ENCODE peak calls at places on chromosomes 12 and 14, in six cellular contexts. S, R, L, D, I and H are unnamed samples.

GRCh38 chr12:128178551-128178950 is 88.4 kb upstream of the TMEM132C start:
- DNase-seq in S (no peak), R (no peak), I (no peak), L (no peak), D (no peak), H (no peak)

GRCh38 chr12:52121848-52122838 is 42.6 kb downstream of the SMIM41 start:
- DNase-seq in D (no peak), L (peak), I (no peak), R (peak), S (peak), H (peak)

GRCh38 chr12:2958432-2959193 is 584 bp upstream of the TEAD4 start:
- DNase-seq in I (peak), S (peak), L (peak), R (peak), D (no peak), H (peak)

GRCh38 chr14:100623961-100624360 is 36.7 kb upstream of the BEGAIN start:
- DNase-seq in R (no peak), L (no peak), S (no peak), D (no peak), I (no peak), H (no peak)

GRCh38 chr14:75547552-75548250 is 25.4 kb downstream of the BATF start:
- DNase-seq in I (no peak), D (no peak), R (no peak), S (no peak), L (no peak), H (no peak)

GRCh38 chr14:60179296-60179924 is 14.2 kb upstream of the DHRS7 start:
- DNase-seq in L (no peak), I (no peak), R (peak), D (no peak), S (no peak), H (peak)

GRCh38 chr12:89782807-89783206 is 74.2 kb upstream of the ATP2B1 start:
- DNase-seq in L (no peak), S (no peak), I (no peak), D (no peak), R (no peak), H (peak)

GRCh38 chr14:54788701-54789100 is 113.9 kb downstream of the GCH1 start:
- DNase-seq in R (no peak), L (no peak), I (no peak), S (no peak), D (no peak), H (no peak)

GRCh38 chr12:64566882-64567517 is 43.3 kb upstream of the RASSF3 start:
- DNase-seq in D (no peak), I (no peak), R (no peak), S (no peak), L (no peak), H (no peak)

GRCh38 chr12:29517265-29517664 is 19.8 kb upstream of the OVCH1 start:
- DNase-seq in S (no peak), L (peak), I (no peak), D (no peak), R (peak), H (no peak)

GRCh38 chr12:989751-990278 is 1.2 kb upstream of the ERC1 start:
- DNase-seq in L (peak), D (no peak), R (peak), I (peak), S (peak), H (peak)

GRCh38 chr12:109134186-109134917 is 18.0 kb downstream of the ACACB start:
- DNase-seq in D (no peak), R (peak), S (peak), L (peak), I (no peak), H (no peak)
- TF ChIP-seq BHLHE40 in D (no peak), R (no peak), S (no peak), L (no peak), I (no peak), H (no peak)

GRCh38 chr12:71641390-71641789 is 22.3 kb downstream of the ZFC3H1 start:
- DNase-seq in I (no peak), R (no peak), D (no peak), L (peak), S (no peak), H (no peak)

GRCh38 chr12:71645268-71645667 is 18.4 kb downstream of the ZFC3H1 start:
- DNase-seq in D (no peak), I (no peak), L (no peak), S (no peak), R (no peak), H (no peak)

GRCh38 chr12:71640316-71640715 is 23.3 kb downstream of the ZFC3H1 start:
- DNase-seq in R (no peak), S (no peak), L (no peak), I (no peak), D (no peak), H (no peak)

GRCh38 chr12:71639341-71639760 is 24.3 kb downstream of the ZFC3H1 start:
- DNase-seq in R (peak), S (no peak), I (peak), D (no peak), L (peak), H (no peak)

DNA sequence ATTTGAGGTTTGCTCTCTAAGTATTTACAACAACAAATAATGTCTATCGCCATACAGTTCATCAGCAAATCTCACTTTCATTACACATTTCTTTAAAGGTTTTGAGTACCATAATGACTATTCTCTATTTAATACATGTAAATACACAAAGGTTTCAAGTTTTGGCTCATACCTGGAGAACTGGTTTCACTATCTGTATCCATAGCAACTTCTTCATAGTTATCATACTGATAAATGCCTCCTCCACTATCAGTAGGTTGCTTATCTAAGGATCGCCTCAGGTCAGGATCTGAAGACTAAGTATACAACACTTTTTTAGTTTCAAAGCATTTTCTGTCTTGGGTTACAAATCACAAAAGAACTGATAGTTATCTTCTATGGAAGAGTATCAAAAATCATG is 21.4 kb downstream of the ZFC3H1 start:
- DNase-seq in R (no peak), D (no peak), I (no peak), L (no peak), S (no peak), H (no peak)
- TF ChIP-seq BHLHE40 in R (no peak), D (no peak), I (no peak), L (no peak), S (no peak), H (no peak)

DNA sequence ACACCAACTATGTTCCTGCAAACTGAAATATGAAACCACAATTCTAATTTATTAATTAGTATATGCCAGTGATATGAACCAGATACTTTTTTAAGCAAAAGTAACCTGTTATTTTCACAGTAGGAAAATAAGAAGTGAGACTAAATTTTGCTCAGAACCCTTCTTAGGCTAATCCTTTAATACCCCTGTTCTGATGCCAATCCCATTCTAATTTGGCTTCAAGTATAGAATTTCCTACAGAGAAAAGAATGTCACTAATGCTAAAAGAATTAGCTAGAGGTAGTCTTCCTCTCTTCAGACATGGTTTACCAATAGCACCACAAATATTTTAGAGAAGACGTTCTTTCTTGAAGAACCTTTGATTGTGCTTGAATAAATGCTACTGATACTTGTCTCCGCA is 758.4 kb downstream of the FLRT2 start:
- DNase-seq in L (no peak), S (no peak), D (no peak), I (no peak), R (no peak), H (no peak)
- TF ChIP-seq BHLHE40 in L (no peak), S (no peak), D (no peak), I (no peak), R (no peak), H (no peak)

GRCh38 chr12:132162508-132163031 is 18.3 kb downstream of the NOC4L start:
- DNase-seq in R (no peak), S (no peak), L (no peak), D (no peak), I (no peak), H (peak)

GRCh38 chr12:132164426-132164825 is 20.2 kb downstream of the NOC4L start:
- DNase-seq in I (no peak), D (no peak), L (no peak), S (no peak), R (no peak), H (no peak)

GRCh38 chr12:132163041-132163910 is 19.0 kb downstream of the NOC4L start:
- DNase-seq in S (no peak), R (no peak), L (no peak), I (no peak), D (no peak), H (no peak)

GRCh38 chr12:132165584-132165983 is 21.3 kb downstream of the NOC4L start:
- DNase-seq in S (no peak), L (no peak), R (no peak), I (no peak), D (no peak), H (no peak)

DNA sequence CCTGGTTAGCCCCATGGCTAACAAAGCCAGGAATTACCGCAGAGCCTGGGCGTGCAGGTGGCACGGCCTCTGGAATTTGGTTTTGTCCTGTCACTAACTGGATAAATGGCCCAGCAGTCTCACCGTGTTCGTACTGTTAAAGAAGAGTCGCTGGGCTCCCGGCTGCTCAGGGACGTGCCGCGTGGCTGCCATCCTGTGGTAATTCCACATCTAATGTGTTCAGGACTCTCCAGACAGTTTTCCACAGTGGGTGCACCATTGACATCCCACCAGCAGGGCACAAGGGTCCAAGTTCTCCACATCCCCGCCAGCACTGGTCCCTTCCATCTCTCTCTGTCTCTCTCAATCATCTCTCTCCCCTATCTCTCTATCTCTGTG is 19.6 kb downstream of the NOC4L start:
- DNase-seq in S (no peak), I (no peak), R (peak), D (no peak), L (no peak), H (no peak)
- TF ChIP-seq BHLHE40 in S (no peak), I (no peak), R (no peak), D (no peak), L (no peak), H (no peak)

GRCh38 chr12:56716933-56717880 is 7.9 kb downstream of the NACA start:
- DNase-seq in D (no peak), L (no peak), I (no peak), S (no peak), R (no peak), H (no peak)

GRCh38 chr12:56719056-56719455 is 6.0 kb downstream of the NACA start:
- DNase-seq in S (no peak), R (no peak), I (no peak), L (no peak), D (no peak), H (no peak)

GRCh38 chr12:56716458-56716857 is 8.6 kb downstream of the NACA start:
- DNase-seq in S (no peak), D (no peak), I (no peak), L (no peak), R (no peak), H (no peak)

GRCh38 chr12:56718636-56719035 is 6.5 kb downstream of the NACA start:
- DNase-seq in R (no peak), D (no peak), L (no peak), I (no peak), S (no peak), H (no peak)

GRCh38 chr12:56718167-56718566 is 6.9 kb downstream of the NACA start:
- DNase-seq in D (no peak), S (no peak), L (no peak), R (no peak), I (no peak), H (no peak)
- TF ChIP-seq BHLHE40 in D (no peak), S (no peak), L (no peak), R (no peak), I (no peak), H (no peak)

GRCh38 chr12:85182699-85183098 is 97.3 kb upstream of the ALX1 start:
- DNase-seq in S (peak), I (no peak), R (peak), L (no peak), D (no peak), H (no peak)
- TF ChIP-seq BHLHE40 in S (no peak), I (no peak), R (no peak), L (no peak), D (no peak), H (no peak)